ENCODE peak calls at places on chromosome 12, in seven cellular contexts. Y is H9; X is stimulated activated CD4-positive, alpha-beta T cell treated with anti-CD3 and anti-CD28 coated beads, Interleukin-15, amount 100 ng/mL, for 24 hours; A is NCI-H1092 treated with DMSO at 0.1 percent for 48 hours; S is transverse colon; Q is NCI-H2029 treated with DMSO at 0.1 percent for 48 hours; M is ELR. G is an unnamed sample.
A peak's percentile ranks its signal among the peaks of the same experiment; 100 is the strongest.

GRCh38 chr12:109905301-109905700 is 5.2 kb downstream of the TCHP start:
- DNase-seq in Y (no peak), X (no peak), A (no peak), S (no peak), Q (no peak), M (no peak), G (no peak)

GRCh38 chr12:67069451-67070306 is 199.5 kb upstream of the CAND1 start:
- DNase-seq in Y (peak; percentile 82), X (peak; percentile 61), A (peak; percentile 61), S (peak; percentile 35), Q (no peak), M (peak; percentile 41), G (peak; percentile 62)

GRCh38 chr12:99611590-99611989 is 36.0 kb upstream of the GARIN6 start:
- DNase-seq in Y (no peak), X (no peak), A (no peak), S (no peak), Q (no peak), M (peak; percentile 50), G (no peak)

GRCh38 chr12:88633312-88633711 is 53.0 kb upstream of the KITLG start:
- DNase-seq in Y (no peak), X (no peak), A (no peak), S (no peak), Q (no peak), M (peak; percentile 56), G (no peak)

GRCh38 chr12:53743277-53744129 is 8.3 kb downstream of the CISTR start:
- DNase-seq in Y (peak; percentile 82), X (peak; percentile 64), A (peak; percentile 43), S (peak; percentile 49), Q (peak; percentile 49), M (peak; percentile 69), G (peak; percentile 61)

GRCh38 chr12:54036620-54037359 is 3.9 kb downstream of the HOXC5 start:
- DNase-seq in Y (no peak), X (no peak), A (peak; percentile 86), S (no peak), Q (no peak), M (peak; percentile 53), G (no peak)

GRCh38 chr12:127943481-127944210 is 323.3 kb upstream of the TMEM132C start:
- DNase-seq in Y (no peak), X (no peak), A (no peak), S (peak; percentile 28), Q (no peak), M (peak; percentile 70), G (no peak)

GRCh38 chr12:14841761-14842160 is 1.6 kb downstream of the ART4 start:
- DNase-seq in Y (no peak), X (no peak), A (no peak), S (peak; percentile 23), Q (no peak), M (peak; percentile 84), G (no peak)

GRCh38 chr12:111100554-111100953 is 180.2 kb upstream of the MYL2 start:
- DNase-seq in Y (no peak), X (no peak), A (no peak), S (no peak), Q (no peak), M (no peak), G (no peak)